ENCODE peak calls at places on chromosomes 3 and 15, in nine cellular contexts. M, S, H, Q, E, D, I, G and P are unnamed samples.

GRCh38 chr3:53337167-53337940 is 10.0 kb downstream of the DCP1A start:
- DNase-seq in M (no peak), Q (no peak), E (no peak), I (no peak), D (no peak), S (no peak), H (no peak), G (no peak), P (no peak)

GRCh38 chr3:149145361-149145760 is 15.9 kb downstream of the HPS3 start:
- DNase-seq in S (no peak), H (no peak), M (no peak), I (no peak), E (no peak), G (no peak), D (no peak), Q (no peak), P (no peak)

GRCh38 chr3:84958495-84959469 is at the start of gene CADM2:
- DNase-seq in D (peak; percentile 83), E (peak; percentile 83), I (peak; percentile 94), M (peak; percentile 36), G (peak; percentile 86), H (peak; percentile 99), S (peak; percentile 89), Q (peak; percentile 94), P (peak; percentile 88)

GRCh38 chr3:60582285-60582684 is 669.0 kb downstream of the FHIT start:
- DNase-seq in E (no peak), H (peak; percentile 24), I (peak; percentile 1), D (no peak), G (no peak), S (peak; percentile 8), M (no peak), Q (no peak), P (no peak)

GRCh38 chr3:129651316-129652202 is 45.1 kb upstream of the PLXND1 start:
- DNase-seq in Q (peak; percentile 44), G (no peak), I (peak; percentile 89), S (no peak), E (no peak), M (no peak), H (peak; percentile 59), D (no peak), P (no peak)

GRCh38 chr15:47505712-47506542 is 211.4 kb upstream of the SEMA6D start:
- DNase-seq in S (no peak), G (no peak), D (no peak), H (no peak), I (peak; percentile 82), E (no peak), M (no peak), Q (no peak), P (no peak)

GRCh38 chr3:53425936-53426335 is 68.5 kb upstream of the CACNA1D start:
- DNase-seq in H (no peak), G (no peak), E (no peak), M (no peak), S (no peak), D (no peak), I (no peak), Q (no peak), P (no peak)

GRCh38 chr15:63274427-63274826 is 3.0 kb upstream of the APH1B start:
- DNase-seq in S (no peak), G (no peak), E (no peak), H (peak; percentile 84), I (no peak), M (no peak), D (no peak), Q (peak; percentile 21), P (no peak)

GRCh38 chr3:118269537-118270125 is 765.0 kb downstream of the IGSF11 start:
- DNase-seq in Q (no peak), M (no peak), H (no peak), S (no peak), G (no peak), E (no peak), I (no peak), D (no peak), P (no peak)

GRCh38 chr3:64900220-64900619 is 212.4 kb upstream of the ADAMTS9 start:
- DNase-seq in S (no peak), I (no peak), G (no peak), H (no peak), Q (no peak), D (no peak), M (no peak), E (no peak), P (no peak)

DNA sequence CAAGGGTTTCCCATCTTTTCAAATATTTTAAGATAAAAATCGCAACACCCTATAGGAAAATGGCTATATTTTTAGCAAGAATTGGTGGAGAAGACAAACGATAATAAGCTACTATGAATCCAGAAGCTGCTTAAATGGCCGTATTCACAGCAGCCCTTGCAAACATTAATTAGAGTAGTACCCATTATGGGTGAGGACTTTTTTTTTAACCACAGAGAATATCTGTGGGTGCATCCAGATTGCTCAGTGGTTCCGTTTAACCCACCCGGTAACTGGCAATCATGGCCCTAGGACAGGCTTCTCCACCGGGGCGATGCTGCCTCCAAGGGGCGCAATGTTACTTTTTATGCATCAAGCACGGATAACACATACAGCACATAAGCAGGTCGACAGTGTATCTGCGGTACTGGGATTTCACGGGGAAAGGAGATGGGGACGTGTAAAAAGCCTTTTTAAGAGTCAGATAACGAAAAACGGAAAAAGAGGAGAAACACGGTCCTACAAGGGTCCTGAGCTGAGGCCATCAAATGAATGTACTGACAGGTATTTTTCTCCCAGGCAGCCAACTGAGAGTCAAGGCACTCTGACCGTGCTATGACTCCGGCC is 968 bp upstream of the TMEM266 start:
- DNase-seq in G (no peak), D (no peak), H (peak; percentile 53), I (peak; percentile 27), M (no peak), E (peak; percentile 8), Q (peak; percentile 42), S (peak; percentile 40), P (no peak)
- TF ChIP-seq CTCF in G (no peak), D (no peak), H (peak; percentile 74), I (no peak), M (peak; percentile 74), E (no peak), Q (no peak), S (no peak), P (no peak)

DNA sequence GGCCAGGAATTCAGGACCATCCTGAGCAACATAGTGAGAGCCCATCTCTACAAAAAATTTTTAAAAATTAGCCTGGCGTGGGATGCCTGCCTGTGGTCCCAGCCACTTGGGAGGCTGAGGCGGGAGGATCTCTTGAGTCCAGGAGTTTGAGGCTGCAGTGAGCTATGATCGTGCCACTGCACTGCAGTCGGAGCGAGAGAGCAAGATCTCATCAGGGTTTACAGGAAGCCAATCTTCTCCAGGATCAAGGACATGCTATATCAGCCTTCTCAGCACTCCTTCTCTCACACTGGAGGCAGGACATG is 451 bp upstream of the STOML1 start:
- DNase-seq in Q (no peak), H (no peak), M (no peak), S (no peak), E (no peak), I (no peak), D (no peak), G (no peak), P (no peak)
- TF ChIP-seq CTCF in Q (no peak), H (no peak), M (no peak), S (peak; percentile 29), E (no peak), I (no peak), D (peak; percentile 8), G (no peak), P (no peak)

DNA sequence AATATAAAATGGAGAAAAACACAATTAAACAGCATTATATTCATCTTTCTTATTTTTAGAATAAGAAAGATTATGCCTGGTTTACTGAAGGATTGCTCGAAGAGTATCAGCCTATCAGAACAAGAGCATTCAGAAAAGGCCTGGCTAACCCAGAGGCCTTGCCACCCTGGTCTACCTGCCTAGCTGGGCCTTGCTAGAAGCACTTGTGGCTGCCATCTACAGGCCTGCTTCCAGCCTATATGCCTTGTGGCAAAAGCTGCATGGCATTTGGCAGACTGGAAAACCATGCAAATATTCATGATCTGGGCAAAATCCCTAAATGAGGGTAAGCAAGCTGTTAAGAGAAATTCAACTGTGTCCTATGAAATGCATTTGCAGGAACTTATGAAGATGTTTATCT is 9.3 kb upstream of the ATP13A4 start:
- DNase-seq in D (peak; percentile 50), G (no peak), S (peak; percentile 21), M (no peak), Q (peak; percentile 32), I (peak; percentile 6), E (no peak), H (peak; percentile 39), P (no peak)
- TF ChIP-seq CTCF in D (peak; percentile 44), G (no peak), S (no peak), M (peak; percentile 62), Q (no peak), I (no peak), E (no peak), H (peak; percentile 62), P (peak; percentile 24)

GRCh38 chr3:51966941-51967383 is 292 bp downstream of the PCBP4 start:
- DNase-seq in D (no peak), I (peak; percentile 31), M (no peak), G (no peak), H (no peak), S (no peak), E (no peak), Q (no peak), P (no peak)

GRCh38 chr3:51969841-51970240 is 2.6 kb upstream of the PCBP4 start:
- DNase-seq in E (no peak), G (no peak), H (no peak), M (no peak), I (no peak), D (no peak), Q (no peak), S (no peak), P (no peak)

GRCh38 chr3:51968883-51969674 is 1.8 kb upstream of the PCBP4 start:
- DNase-seq in D (no peak), E (no peak), S (no peak), G (no peak), I (no peak), H (peak; percentile 65), M (no peak), Q (peak; percentile 55), P (no peak)

GRCh38 chr3:51967384-51968174 is at the start of gene PCBP4:
- DNase-seq in E (peak; percentile 62), I (peak; percentile 75), H (peak; percentile 70), M (no peak), G (no peak), S (peak; percentile 52), Q (peak; percentile 69), D (peak; percentile 62), P (peak; percentile 63)

DNA sequence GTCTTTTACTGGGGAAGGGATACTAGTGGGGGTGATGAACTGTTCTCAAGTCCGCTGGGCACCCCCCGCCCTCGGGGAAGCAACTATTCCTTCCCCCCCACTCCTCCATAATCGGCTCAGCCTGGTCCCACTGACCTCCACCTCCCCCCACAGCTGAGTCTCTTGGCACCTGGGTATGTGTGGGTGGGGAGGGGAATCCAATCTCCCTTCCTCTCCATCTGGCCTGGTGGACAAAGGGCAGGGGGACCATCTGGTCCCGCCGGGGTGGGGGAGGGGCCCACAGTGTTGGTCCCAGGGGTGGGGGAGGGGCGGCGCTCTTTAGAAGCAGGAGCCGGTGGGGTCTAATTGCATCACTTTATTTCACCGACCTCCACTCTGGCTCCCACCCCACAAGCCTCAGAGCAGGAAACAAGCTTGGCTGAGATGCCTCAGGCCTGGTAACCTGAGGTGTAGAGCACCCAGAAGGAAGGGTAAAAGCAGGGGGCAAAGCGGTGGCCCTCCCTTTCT is 974 bp upstream of the PCBP4 start:
- DNase-seq in D (no peak), S (peak; percentile 46), I (peak; percentile 64), E (peak; percentile 57), Q (peak; percentile 69), M (no peak), G (no peak), H (peak; percentile 94), P (peak; percentile 50)
- TF ChIP-seq CTCF in D (no peak), S (no peak), I (no peak), E (no peak), Q (no peak), M (no peak), G (no peak), H (no peak), P (no peak)